ENCODE peak calls at places on chromosomes 4 and X, in ten cellular contexts. E is AG08396; J is SHP77; R is activated gamma-delta T cell treated with Interleukin-2 at 50 U/mL for 16 hours; O is naive thymus-derived CD4-positive, alpha-beta T cell; X is cardiac fibroblast; P is H4; N is colonic mucosa; W is glutamatergic neuron; Y is germinal center. S is an unnamed sample.

GRCh38 chrX:71103110-71103983 is 3.2 kb downstream of the CXorf65 start:
- DNase-seq in E (no peak), J (no peak), R (peak; percentile 62), O (peak; percentile 60), X (no peak), P (no peak), N (peak; percentile 49), W (peak; percentile 74), Y (no peak), S (peak; percentile 72)

GRCh38 chrX:39204349-39204748 is 403.1 kb downstream of the MID1IP1 start:
- DNase-seq in E (no peak), J (no peak), R (no peak), O (no peak), X (no peak), P (no peak), N (no peak), W (no peak), Y (no peak), S (no peak)

GRCh38 chr4:39178706-39179105 is 3.6 kb upstream of the WDR19 start:
- DNase-seq in E (no peak), J (no peak), R (no peak), O (no peak), X (no peak), P (no peak), N (no peak), W (no peak), Y (no peak), S (no peak)

GRCh38 chr4:48366611-48367010 is 25.3 kb downstream of the SLAIN2 start:
- DNase-seq in E (no peak), J (no peak), R (no peak), O (no peak), X (no peak), P (no peak), N (no peak), W (no peak), Y (no peak), S (no peak)

GRCh38 chr4:48815483-48815882 is 15.4 kb upstream of the OCIAD1 start:
- DNase-seq in E (no peak), J (no peak), R (no peak), O (no peak), X (no peak), P (no peak), N (no peak), W (no peak), Y (peak; percentile 16), S (no peak)

GRCh38 chrX:109696146-109696740 is 36.8 kb downstream of the ACSL4 start:
- DNase-seq in E (no peak), J (no peak), R (no peak), O (no peak), X (no peak), P (no peak), N (no peak), W (no peak), Y (no peak), S (no peak)

GRCh38 chrX:24216037-24216436 is 66.5 kb downstream of the ZFX start:
- DNase-seq in E (no peak), J (no peak), R (no peak), O (no peak), X (no peak), P (no peak), N (no peak), W (no peak), Y (no peak), S (no peak)

GRCh38 chr4:8278421-8279287 is 9.1 kb downstream of the HTRA3 start:
- DNase-seq in E (peak; percentile 89), J (no peak), R (no peak), O (no peak), X (peak; percentile 88), P (peak; percentile 72), N (no peak), W (peak; percentile 50), Y (no peak), S (no peak)

GRCh38 chr4:99300934-99301333 is 10.1 kb upstream of the ADH1A start:
- DNase-seq in E (peak; percentile 78), J (peak; percentile 44), R (no peak), O (no peak), X (peak; percentile 99), P (peak; percentile 60), N (peak; percentile 71), W (no peak), Y (no peak), S (no peak)

GRCh38 chr4:19262467-19262866 is 989.2 kb upstream of the SLIT2 start:
- DNase-seq in E (no peak), J (no peak), R (no peak), O (no peak), X (peak; percentile 34), P (no peak), N (no peak), W (no peak), Y (no peak), S (no peak)

GRCh38 chr4:1567808-1568581 is 116.1 kb downstream of the FAM53A start:
- DNase-seq in E (no peak), J (no peak), R (no peak), O (no peak), X (no peak), P (no peak), N (no peak), W (peak; percentile 38), Y (no peak), S (no peak)

GRCh38 chr4:126995235-126995634 is 637.5 kb upstream of the INTU start:
- DNase-seq in E (no peak), J (no peak), R (no peak), O (no peak), X (no peak), P (no peak), N (no peak), W (no peak), Y (no peak), S (no peak)

GRCh38 chr4:117983541-117984451 is 50.5 kb upstream of the NDST3 start:
- DNase-seq in E (no peak), J (no peak), R (no peak), O (no peak), X (no peak), P (peak; percentile 86), N (no peak), W (no peak), Y (no peak), S (peak; percentile 87)

GRCh38 chr4:67933038-67933437 is 30.3 kb downstream of the TMPRSS11A start:
- DNase-seq in E (no peak), J (no peak), R (no peak), O (no peak), X (no peak), P (no peak), N (no peak), W (no peak), Y (no peak), S (no peak)

GRCh38 chr4:77395481-77395880 is 210.1 kb upstream of the CXCL13 start:
- DNase-seq in E (no peak), J (no peak), R (no peak), O (no peak), X (no peak), P (no peak), N (no peak), W (no peak), Y (no peak), S (no peak)

GRCh38 chr4:15951781-15952180 is 11.2 kb downstream of the FGFBP2 start:
- DNase-seq in E (no peak), J (no peak), R (no peak), O (no peak), X (no peak), P (no peak), N (no peak), W (no peak), Y (no peak), S (no peak)

GRCh38 chr4:182324282-182324681 is 81.1 kb downstream of the TENM3 start:
- DNase-seq in E (no peak), J (no peak), R (no peak), O (no peak), X (no peak), P (no peak), N (no peak), W (no peak), Y (no peak), S (no peak)

GRCh38 chr4:142550955-142551354 is 295.1 kb downstream of the INPP4B start:
- DNase-seq in E (no peak), J (no peak), R (no peak), O (no peak), X (no peak), P (peak; percentile 57), N (no peak), W (no peak), Y (no peak), S (no peak)

GRCh38 chr4:112290341-112290740 is 4.6 kb upstream of the TIFA start:
- DNase-seq in E (no peak), J (no peak), R (no peak), O (no peak), X (no peak), P (no peak), N (no peak), W (no peak), Y (no peak), S (no peak)

GRCh38 chrX:42485621-42486020 is 292.3 kb downstream of the PPP1R2C start:
- DNase-seq in E (no peak), J (no peak), R (no peak), O (no peak), X (peak; percentile 31), P (no peak), N (no peak), W (no peak), Y (no peak), S (no peak)

GRCh38 chr4:79212311-79212710 is 113.5 kb downstream of the NAA11 start:
- DNase-seq in E (no peak), J (no peak), R (no peak), O (no peak), X (no peak), P (no peak), N (no peak), W (no peak), Y (no peak), S (no peak)

S was measured in GF-D8.